ENCODE peak calls at places on chromosomes 13 and 19, in four cellular contexts. B, O, K and R are unnamed samples.

GRCh38 chr13:27374650-27375049 is 49.8 kb upstream of the GTF3A start:
- DNase-seq in B (peak; percentile 67), O (peak; percentile 88), K (no peak), R (peak; percentile 88)

GRCh38 chr19:18278521-18279265 is 2.7 kb downstream of the JUND start:
- DNase-seq in B (no peak), O (peak; percentile 68), K (no peak), R (no peak)

GRCh38 chr19:12880551-12881171 is 588 bp downstream of the DNASE2 start:
- DNase-seq in B (peak; percentile 53), O (peak; percentile 41), K (no peak), R (peak; percentile 6)

GRCh38 chr13:104871456-104871855 is 1664.0 kb downstream of the EFNB2 start:
- DNase-seq in B (no peak), O (no peak), K (no peak), R (no peak)

GRCh38 chr19:2170987-2171348 is 7.2 kb downstream of the DOT1L start:
- DNase-seq in B (no peak), O (peak; percentile 16), K (no peak), R (no peak)

GRCh38 chr13:24506698-24507335 is 5.8 kb downstream of the PARP4 start:
- DNase-seq in B (no peak), O (no peak), K (no peak), R (no peak)

GRCh38 chr19:31338069-31338767 is 11.0 kb downstream of the TSHZ3 start:
- DNase-seq in B (peak; percentile 87), O (peak; percentile 91), K (no peak), R (peak; percentile 85)

GRCh38 chr19:5030822-5031221 is 61.9 kb downstream of the KDM4B start:
- DNase-seq in B (no peak), O (no peak), K (no peak), R (no peak)

GRCh38 chr19:18002347-18002850 is 5.6 kb upstream of the ARRDC2 start:
- DNase-seq in B (no peak), O (no peak), K (no peak), R (no peak)

GRCh38 chr13:65378943-65379519 is 1851.1 kb downstream of the PCDH9 start:
- DNase-seq in B (no peak), O (peak; percentile 58), K (no peak), R (peak; percentile 27)

GRCh38 chr19:4817467-4818277 is 13.8 kb downstream of the TICAM1 start:
- DNase-seq in B (no peak), O (no peak), K (no peak), R (no peak)

GRCh38 chr13:93413972-93414717 is 187.5 kb downstream of the GPC6 start:
- DNase-seq in B (no peak), O (peak; percentile 28), K (no peak), R (peak; percentile 55)

GRCh38 chr13:77267362-77267761 is 59.5 kb downstream of the MYCBP2 start:
- DNase-seq in B (no peak), O (no peak), K (no peak), R (peak; percentile 34)

GRCh38 chr19:54149021-54149812 is 10.3 kb downstream of the LENG1 start:
- DNase-seq in B (no peak), O (no peak), K (no peak), R (no peak)
- H3K56ac ChIP-seq in B (no peak overlapping the region), O (no peak overlapping the region), K (no peak overlapping the region), R (no peak overlapping the region)

DNA sequence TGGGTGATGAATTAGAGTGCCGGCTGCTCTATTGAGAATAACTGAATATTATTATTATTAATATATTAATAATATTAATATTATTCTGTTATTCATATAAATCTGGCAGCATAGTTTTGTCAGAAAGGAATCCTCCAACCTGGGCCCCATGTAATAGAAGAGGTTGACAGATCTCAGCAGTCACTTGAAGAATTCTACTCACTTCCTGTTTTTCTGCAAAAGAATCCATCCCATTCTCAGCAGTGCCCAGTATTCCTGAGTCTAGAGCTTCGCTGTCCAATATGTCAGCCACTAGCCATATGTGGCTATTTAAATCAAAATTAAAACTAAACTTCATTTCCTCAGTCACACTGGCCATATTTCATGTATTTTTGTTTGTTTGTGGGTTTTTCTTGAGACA is 72.4 kb upstream of the USPL1 start:
- DNase-seq in B (no peak), O (no peak), K (no peak), R (no peak)
- H3K56ac ChIP-seq in B (no peak overlapping the region), O (no peak overlapping the region), K (no peak overlapping the region), R (no peak overlapping the region)

GRCh38 chr19:50974702-50975555 is 5.5 kb upstream of the KLK6 start:
- DNase-seq in B (peak; percentile 47), O (no peak), K (no peak), R (no peak)
- H3K56ac ChIP-seq in B (no peak overlapping the region), O (no peak overlapping the region), K (no peak overlapping the region), R (no peak overlapping the region)

GRCh38 chr13:36115306-36115705 is 15.9 kb downstream of the DCLK1 start:
- DNase-seq in B (no peak), O (no peak), K (no peak), R (no peak)
- H3K56ac ChIP-seq in B (no peak overlapping the region), O (no peak overlapping the region), K (no peak overlapping the region), R (no peak overlapping the region)

DNA sequence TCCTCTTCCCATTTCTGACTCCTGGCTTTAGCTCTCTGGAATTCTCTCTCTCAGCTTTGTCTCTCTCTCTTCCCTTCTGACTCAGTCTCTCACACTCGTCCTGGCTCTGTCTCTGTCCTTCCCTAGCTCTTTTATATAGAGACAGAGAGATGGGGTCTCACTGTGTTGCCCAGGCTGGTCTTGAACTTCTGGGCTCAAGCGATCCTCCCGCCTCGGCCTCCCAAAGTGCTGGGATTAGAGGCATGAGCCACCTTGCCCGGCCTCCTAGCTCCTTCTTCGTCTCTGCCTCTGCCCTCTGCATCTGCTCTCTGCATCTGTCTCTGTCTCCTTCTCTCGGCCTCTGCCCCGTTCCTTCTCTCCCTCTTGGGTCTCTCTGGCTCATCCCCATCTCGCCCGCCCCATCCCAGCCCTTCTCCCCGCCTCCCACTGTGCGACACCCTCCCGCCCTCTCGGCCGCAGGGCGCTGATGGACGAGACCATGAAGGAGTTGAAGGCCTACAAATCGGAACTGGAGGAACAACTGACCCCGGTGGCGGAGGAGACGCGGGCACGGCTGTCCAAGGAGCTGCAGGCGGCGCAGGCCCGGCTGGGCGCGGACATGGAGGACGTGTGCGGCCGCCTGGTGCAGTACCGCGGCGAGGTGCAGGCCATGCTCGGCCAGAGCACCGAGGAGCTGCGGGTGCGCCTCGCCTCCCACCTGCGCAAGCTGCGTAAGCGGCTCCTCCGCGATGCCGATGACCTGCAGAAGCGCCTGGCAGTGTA is 2.7 kb downstream of the APOE start:
- DNase-seq in B (no peak), O (no peak), K (no peak), R (no peak)
- H3K56ac ChIP-seq in B (no peak overlapping the region), O (no peak overlapping the region), K (no peak overlapping the region), R (no peak overlapping the region)